ENCODE peak calls at places on chromosome 12, in eight cellular contexts. I is testis, Q is HCT116, W is heart left ventricle, D is A549, H is right lobe of liver, P is stomach, B is suprapubic skin. F is an unnamed sample.

GRCh38 chr12:9810721-9811120 is 16.6 kb upstream of the KLRF1 start:
- DNase-seq in I (no peak), Q (no peak), W (no peak), D (no peak), H (no peak), P (no peak), B (no peak), F (no peak)

GRCh38 chr12:7756993-7757392 is 8.0 kb upstream of the NANOGNB start:
- DNase-seq in I (no peak), Q (no peak), W (no peak), D (no peak), H (no peak), P (no peak), B (no peak), F (no peak)

GRCh38 chr12:123076604-123077297 is 74.1 kb downstream of the PITPNM2 start:
- DNase-seq in I (no peak), Q (no peak), W (no peak), D (no peak), H (no peak), P (no peak), B (no peak), F (peak; percentile 58)

GRCh38 chr12:57460457-57461325 is 1.1 kb downstream of the GLI1 start:
- DNase-seq in I (no peak), Q (no peak), W (no peak), D (peak; percentile 85), H (no peak), P (no peak), B (no peak), F (no peak)

GRCh38 chr12:104458645-104459555 is 2.2 kb downstream of the CHST11 start:
- DNase-seq in I (peak; percentile 56), Q (no peak), W (peak; percentile 23), D (no peak), H (no peak), P (no peak), B (no peak), F (peak; percentile 50)

GRCh38 chr12:95182868-95183415 is 34.3 kb downstream of the FGD6 start:
- DNase-seq in I (no peak), Q (peak; percentile 92), W (no peak), D (peak; percentile 79), H (no peak), P (no peak), B (no peak), F (no peak)

GRCh38 chr12:43109626-43110345 is 442.2 kb downstream of the ADAMTS20 start:
- DNase-seq in I (no peak), Q (no peak), W (no peak), D (no peak), H (no peak), P (no peak), B (no peak), F (no peak)

GRCh38 chr12:41055875-41056577 is 132.1 kb upstream of the PDZRN4 start:
- DNase-seq in I (no peak), Q (no peak), W (no peak), D (no peak), H (no peak), P (no peak), B (no peak), F (no peak)

GRCh38 chr12:44465139-44465538 is 411.0 kb downstream of the NELL2 start:
- DNase-seq in I (no peak), Q (peak; percentile 3), W (no peak), D (peak; percentile 11), H (no peak), P (no peak), B (no peak), F (no peak)

GRCh38 chr12:14554281-14555008 is 13.2 kb downstream of the PLBD1 start:
- DNase-seq in I (peak; percentile 84), Q (peak; percentile 13), W (peak; percentile 88), D (peak; percentile 42), H (peak; percentile 71), P (peak; percentile 92), B (peak; percentile 86), F (no peak)

GRCh38 chr12:48199784-48200198 is 3.3 kb downstream of the OR10AD1 start:
- DNase-seq in I (peak; percentile 30), Q (no peak), W (no peak), D (peak; percentile 72), H (no peak), P (no peak), B (no peak), F (no peak)

GRCh38 chr12:1644523-1645438 is 15.8 kb downstream of the WNT5B start:
- DNase-seq in I (peak; percentile 90), Q (no peak), W (peak; percentile 83), D (no peak), H (no peak), P (peak; percentile 80), B (no peak), F (peak; percentile 82)

GRCh38 chr12:130702966-130703732 is 12.9 kb downstream of the RIMBP2 start:
- DNase-seq in I (no peak), Q (no peak), W (no peak), D (no peak), H (no peak), P (no peak), B (no peak), F (no peak)

GRCh38 chr12:34394211-34395055 is 372.1 kb downstream of the ALG10 start:
- DNase-seq in I (no peak), Q (no peak), W (peak; percentile 2), D (no peak), H (peak; percentile 27), P (peak; percentile 13), B (peak; percentile 46), F (no peak)

GRCh38 chr12:108980831-108981618 is 39.8 kb downstream of the SVOP start:
- DNase-seq in I (no peak), Q (no peak), W (peak; percentile 34), D (no peak), H (no peak), P (no peak), B (no peak), F (no peak)

GRCh38 chr12:82461393-82461792 is 103.1 kb downstream of the METTL25 start:
- DNase-seq in I (no peak), Q (no peak), W (no peak), D (peak; percentile 36), H (no peak), P (no peak), B (no peak), F (peak; percentile 67)

GRCh38 chr12:450438-450837 is 9.3 kb upstream of the B4GALNT3 start:
- DNase-seq in I (no peak), Q (no peak), W (no peak), D (no peak), H (no peak), P (peak; percentile 74), B (no peak), F (no peak)

GRCh38 chr12:46300906-46301305 is 32.1 kb upstream of the SLC38A1 start:
- DNase-seq in I (no peak), Q (no peak), W (peak; percentile 49), D (no peak), H (no peak), P (no peak), B (no peak), F (peak; percentile 8)

GRCh38 chr12:118148287-118148686 is 12.4 kb downstream of the PEBP1 start:
- DNase-seq in I (no peak), Q (no peak), W (no peak), D (no peak), H (no peak), P (no peak), B (no peak), F (no peak)

GRCh38 chr12:6235499-6235898 is 35.3 kb downstream of the CD9 start:
- DNase-seq in I (peak; percentile 76), Q (no peak), W (no peak), D (no peak), H (no peak), P (peak; percentile 50), B (no peak), F (peak; percentile 42)

DNA sequence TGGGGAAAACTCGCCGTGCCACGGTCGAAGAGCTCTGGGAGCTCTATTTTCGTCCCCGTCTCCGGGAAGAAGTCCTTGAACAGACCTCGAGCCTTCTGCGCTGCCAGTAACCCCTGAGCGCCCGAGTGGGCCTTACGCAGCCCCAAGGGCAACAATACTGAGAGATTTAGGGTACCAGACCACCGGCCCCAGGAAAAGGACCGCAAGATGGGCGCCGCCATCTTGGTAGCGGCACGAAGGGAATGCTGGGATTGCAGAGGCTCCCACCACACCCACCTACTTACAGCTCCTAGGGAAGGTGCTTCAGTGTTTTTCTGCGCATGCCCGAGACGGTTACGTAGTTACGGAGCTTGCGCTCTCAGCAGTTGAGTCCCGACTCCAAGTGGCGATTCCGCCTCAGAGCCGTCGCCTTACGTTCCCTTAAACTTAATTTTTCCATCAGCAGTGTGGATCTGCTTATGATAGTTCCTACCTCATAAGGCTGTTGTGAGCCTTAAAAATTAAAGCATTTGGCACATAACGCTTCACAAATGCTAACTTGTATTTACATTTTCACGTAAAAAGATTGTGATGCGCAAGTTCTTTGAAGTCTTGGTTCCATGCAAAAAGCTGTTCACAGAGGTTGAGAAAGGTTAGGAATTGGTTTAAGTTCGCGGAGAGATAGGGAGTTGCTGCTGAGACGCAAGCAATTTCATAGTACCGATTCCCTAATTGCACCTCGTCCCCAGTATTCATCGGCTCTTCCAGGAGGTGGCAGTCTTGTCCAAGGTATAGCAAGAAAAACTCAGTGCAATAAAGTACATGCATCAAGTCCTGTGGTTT is at the start of gene YARS2:
- DNase-seq in I (peak; percentile 98), Q (peak; percentile 97), W (peak; percentile 94), D (peak; percentile 99), H (peak; percentile 95), P (peak; percentile 97), B (peak; percentile 95), F (peak; percentile 95)
- TF ChIP-seq POLR2A in I (peak; percentile 73), Q (peak; percentile 94), W (peak; percentile 47), D (peak; percentile 95), H (peak; percentile 74), P (no peak), B (peak; percentile 61), F (peak; percentile 97)

GRCh38 chr12:93741741-93742085 is 64.5 kb downstream of the CRADD start:
- DNase-seq in I (peak; percentile 54), Q (no peak), W (no peak), D (peak; percentile 25), H (no peak), P (no peak), B (no peak), F (no peak)
- TF ChIP-seq POLR2A in I (no peak), Q (no peak), W (no peak), D (no peak), H (no peak), P (no peak), B (no peak), F (no peak)

GRCh38 chr12:51819851-51820720 is 28.4 kb downstream of the FIGNL2 start:
- DNase-seq in I (peak; percentile 72), Q (no peak), W (no peak), D (peak; percentile 77), H (peak; percentile 27), P (peak; percentile 33), B (no peak), F (no peak)
- TF ChIP-seq POLR2A in I (no peak), Q (no peak), W (no peak), D (peak; percentile 16), H (no peak), P (no peak), B (no peak), F (no peak)

GRCh38 chr12:51048601-51049369 is 658 bp downstream of the LETMD1 start:
- DNase-seq in I (no peak), Q (no peak), W (no peak), D (no peak), H (no peak), P (no peak), B (no peak), F (no peak)

GRCh38 chr12:51049525-51049924 is 1.4 kb downstream of the LETMD1 start:
- DNase-seq in I (no peak), Q (no peak), W (no peak), D (no peak), H (no peak), P (no peak), B (no peak), F (no peak)

GRCh38 chr12:51051787-51052186 is 3.7 kb downstream of the LETMD1 start:
- DNase-seq in I (no peak), Q (no peak), W (no peak), D (no peak), H (no peak), P (no peak), B (no peak), F (no peak)

GRCh38 chr12:51047655-51048540 is at the start of gene LETMD1:
- DNase-seq in I (peak; percentile 98), Q (peak; percentile 99), W (peak; percentile 96), D (peak; percentile 99), H (peak; percentile 94), P (peak; percentile 94), B (peak; percentile 95), F (peak; percentile 99)
- TF ChIP-seq POLR2A in I (no peak), Q (peak; percentile 75), W (peak; percentile 65), D (peak; percentile 69), H (peak; percentile 90), P (no peak), B (peak; percentile 52), F (peak; percentile 94)